ENCODE peak calls at places on chromosomes 11 and 22, in ten cellular contexts. C is GM23248; A is cardiac muscle cell; I is uterus; R is IMR-90; O is thoracic aorta; L is right lobe of liver; N is Peyer's patch; X is CD4-positive, CD25-positive, alpha-beta regulatory T cell; K is transverse colon. T is an unnamed sample.
A peak's percentile ranks its signal among the peaks of the same experiment; 100 is the strongest.

GRCh38 chr11:15499684-15500083 is 385.0 kb downstream of the INSC start:
- DNase-seq in C (no peak), A (no peak), I (no peak), R (no peak), O (no peak), L (no peak), N (no peak), X (no peak), K (no peak), T (no peak)

GRCh38 chr11:9861860-9862725 is 198.2 kb downstream of the SWAP70 start:
- DNase-seq in C (peak; percentile 73), A (peak; percentile 60), I (peak; percentile 36), R (peak; percentile 75), O (no peak), L (peak; percentile 27), N (peak; percentile 81), X (peak; percentile 2), K (peak; percentile 57), T (peak; percentile 33)

GRCh38 chr11:67401495-67402191 is at the start of gene PPP1CA:
- DNase-seq in C (peak; percentile 96), A (peak; percentile 93), I (peak; percentile 92), R (peak; percentile 79), O (peak; percentile 44), L (peak; percentile 95), N (peak; percentile 96), X (peak; percentile 86), K (peak; percentile 93), T (peak; percentile 87)

GRCh38 chr11:133681901-133682300 is 149.6 kb upstream of the OPCML start:
- DNase-seq in C (no peak), A (peak; percentile 76), I (no peak), R (no peak), O (no peak), L (no peak), N (no peak), X (no peak), K (no peak), T (no peak)

GRCh38 chr11:31236052-31236652 is 133.4 kb downstream of the DCDC1 start:
- DNase-seq in C (peak; percentile 39), A (no peak), I (no peak), R (no peak), O (no peak), L (no peak), N (no peak), X (no peak), K (no peak), T (no peak)

GRCh38 chr11:8203980-8204379 is 35.2 kb upstream of the RIC3 start:
- DNase-seq in C (no peak), A (no peak), I (no peak), R (no peak), O (no peak), L (no peak), N (no peak), X (no peak), K (no peak), T (no peak)

GRCh38 chr11:130451261-130452019 is 3.0 kb downstream of the ADAMTS15 start:
- DNase-seq in C (peak; percentile 59), A (no peak), I (no peak), R (peak; percentile 74), O (no peak), L (no peak), N (no peak), X (no peak), K (no peak), T (no peak)

GRCh38 chr11:7596975-7597391 is 76.3 kb downstream of the CYB5R2 start:
- DNase-seq in C (no peak), A (no peak), I (no peak), R (no peak), O (no peak), L (no peak), N (peak; percentile 67), X (no peak), K (peak; percentile 41), T (no peak)

GRCh38 chr11:1019321-1019910 is 17.1 kb downstream of the MUC6 start:
- DNase-seq in C (no peak), A (no peak), I (no peak), R (no peak), O (no peak), L (no peak), N (no peak), X (no peak), K (no peak), T (no peak)

GRCh38 chr11:71158936-71159335 is 93.4 kb downstream of the SHANK2 start:
- DNase-seq in C (no peak), A (no peak), I (no peak), R (no peak), O (no peak), L (no peak), N (peak; percentile 8), X (no peak), K (no peak), T (peak; percentile 9)

GRCh38 chr22:20244744-20245576 is 23.2 kb downstream of the RTN4R start:
- DNase-seq in C (no peak), A (no peak), I (no peak), R (no peak), O (no peak), L (no peak), N (peak; percentile 71), X (peak; percentile 12), K (peak; percentile 17), T (peak; percentile 77)
- H3K4me1 ChIP-seq in C (peaks cover 5% of the 10 kb centered on the region), A (peaks cover 45% of the 10 kb centered on the region), I (peaks cover 38% of the 10 kb centered on the region), R (peaks cover 5% of the 10 kb centered on the region), O (no peaks in the 10 kb centered on the region), L (peaks cover 39% of the 10 kb centered on the region), N (no peaks in the 10 kb centered on the region), X (peaks cover 51% of the 10 kb centered on the region), K (peaks cover 7% of the 10 kb centered on the region), T (peaks cover 74% of the 10 kb centered on the region)

GRCh38 chr11:69663326-69663725 is 11.8 kb downstream of the LTO1 start:
- DNase-seq in C (no peak), A (no peak), I (no peak), R (no peak), O (no peak), L (peak; percentile 1), N (no peak), X (no peak), K (no peak), T (no peak)

GRCh38 chr11:69665669-69666068 is 9.5 kb downstream of the LTO1 start:
- DNase-seq in C (no peak), A (no peak), I (no peak), R (no peak), O (no peak), L (no peak), N (no peak), X (no peak), K (no peak), T (no peak)

GRCh38 chr11:69662806-69663205 is 12.3 kb downstream of the LTO1 start:
- DNase-seq in C (no peak), A (no peak), I (no peak), R (no peak), O (no peak), L (peak; percentile 6), N (no peak), X (no peak), K (no peak), T (no peak)

GRCh38 chr11:69664901-69665300 is 10.3 kb downstream of the LTO1 start:
- DNase-seq in C (no peak), A (no peak), I (no peak), R (no peak), O (no peak), L (no peak), N (no peak), X (no peak), K (no peak), T (no peak)

GRCh38 chr11:69664103-69664775 is 10.9 kb downstream of the LTO1 start:
- DNase-seq in C (no peak), A (no peak), I (no peak), R (no peak), O (no peak), L (no peak), N (no peak), X (no peak), K (no peak), T (no peak)
- H3K4me1 ChIP-seq in C (no peaks in the 10 kb centered on the region), A (no peaks in the 10 kb centered on the region), I (no peaks in the 10 kb centered on the region), R (peaks cover 2% of the 10 kb centered on the region), O (no peaks in the 10 kb centered on the region), L (no peaks in the 10 kb centered on the region), N (no peaks in the 10 kb centered on the region), X (no peaks in the 10 kb centered on the region), K (no peaks in the 10 kb centered on the region), T (no peaks in the 10 kb centered on the region)

DNA sequence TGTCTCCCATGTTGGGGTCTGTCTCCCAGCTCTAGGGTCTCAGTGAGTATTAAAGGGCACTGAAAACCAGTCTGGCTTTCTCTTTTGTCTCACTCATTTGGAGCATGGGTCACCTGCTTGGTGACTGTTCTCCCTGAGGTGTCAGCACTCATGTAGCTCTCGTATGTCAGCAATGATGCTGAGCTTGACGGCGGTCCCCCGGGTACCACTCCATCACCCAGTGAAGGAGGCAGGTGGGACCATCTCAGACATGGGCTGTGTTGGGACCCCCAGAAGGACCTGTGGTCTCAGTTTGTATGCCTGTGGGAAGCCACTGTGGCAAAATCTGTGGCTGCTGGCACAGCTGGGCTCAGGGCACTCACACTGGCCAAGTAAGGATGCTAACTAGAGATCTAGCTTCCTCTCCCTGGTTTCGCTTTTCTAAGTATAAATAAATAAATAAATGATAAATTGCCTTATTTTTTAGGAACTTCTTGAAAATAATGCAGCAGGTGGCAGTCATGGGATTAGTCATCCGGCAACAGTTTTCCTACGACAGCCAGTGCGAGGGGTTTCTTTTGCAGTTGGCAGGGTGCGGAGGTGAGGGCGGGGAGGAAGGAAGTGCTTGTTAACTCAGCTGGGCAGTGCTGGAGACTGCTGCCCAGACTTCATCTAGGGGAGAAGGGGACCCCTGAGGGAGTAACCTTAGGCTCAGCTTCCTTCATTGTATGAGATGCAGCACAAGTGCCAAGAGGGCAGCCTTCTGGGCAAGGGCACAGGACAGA is 48.8 kb downstream of the OSBP2 start:
- DNase-seq in C (no peak), A (no peak), I (no peak), R (no peak), O (no peak), L (no peak), N (no peak), X (no peak), K (no peak), T (no peak)
- H3K4me1 ChIP-seq in C (peaks cover 10% of the 10 kb centered on the region), A (no peaks in the 10 kb centered on the region), I (no peaks in the 10 kb centered on the region), R (peaks cover 4% of the 10 kb centered on the region), O (no peaks in the 10 kb centered on the region), L (no peaks in the 10 kb centered on the region), N (no peaks in the 10 kb centered on the region), X (peaks cover 36% of the 10 kb centered on the region), K (no peaks in the 10 kb centered on the region), T (no peaks in the 10 kb centered on the region)

GRCh38 chr11:59188954-59189353 is 17.0 kb downstream of the DTX4 start:
- DNase-seq in C (no peak), A (no peak), I (no peak), R (no peak), O (no peak), L (no peak), N (no peak), X (no peak), K (no peak), T (no peak)

GRCh38 chr11:59185412-59185811 is 13.5 kb downstream of the DTX4 start:
- DNase-seq in C (peak; percentile 15), A (no peak), I (no peak), R (no peak), O (no peak), L (no peak), N (no peak), X (no peak), K (peak; percentile 43), T (no peak)

GRCh38 chr11:59186130-59186594 is 14.2 kb downstream of the DTX4 start:
- DNase-seq in C (peak; percentile 41), A (no peak), I (no peak), R (no peak), O (no peak), L (no peak), N (peak; percentile 85), X (peak; percentile 20), K (peak; percentile 90), T (peak; percentile 60)

GRCh38 chr11:59187587-59187986 is 15.7 kb downstream of the DTX4 start:
- DNase-seq in C (peak; percentile 52), A (no peak), I (peak; percentile 52), R (peak; percentile 54), O (no peak), L (peak; percentile 68), N (peak; percentile 76), X (no peak), K (peak; percentile 71), T (no peak)

GRCh38 chr11:59187020-59187419 is 15.1 kb downstream of the DTX4 start:
- DNase-seq in C (no peak), A (no peak), I (no peak), R (no peak), O (no peak), L (no peak), N (no peak), X (no peak), K (no peak), T (no peak)
- H3K4me1 ChIP-seq in C (no peaks in the 10 kb centered on the region), A (no peaks in the 10 kb centered on the region), I (no peaks in the 10 kb centered on the region), R (peaks cover 18% of the 10 kb centered on the region), O (no peaks in the 10 kb centered on the region), L (peaks cover 51% of the 10 kb centered on the region), N (peaks cover 3% of the 10 kb centered on the region), X (no peaks in the 10 kb centered on the region), K (peaks cover 61% of the 10 kb centered on the region), T (no peaks in the 10 kb centered on the region)